ENCODE peak calls at places on chromosomes 6 and 20, in four cellular contexts. C is IMR-90, W is H9, K is H1. V is an unnamed sample.

GRCh38 chr20:3614509-3614908 is 48.7 kb downstream of the GFRA4 start:
- DNase-seq in C (peak), W (no peak), K (no peak), V (no peak)

GRCh38 chr20:17657898-17658647 is 24.0 kb downstream of the RRBP1 start:
- DNase-seq in C (no peak), W (no peak), K (no peak), V (no peak)

GRCh38 chr20:38840053-38840893 is 34.8 kb downstream of the PPP1R16B start:
- DNase-seq in C (no peak), W (no peak), K (no peak), V (no peak)

GRCh38 chr6:33894438-33894837 is 90.6 kb upstream of the MLN start:
- DNase-seq in C (no peak), W (no peak), K (no peak), V (no peak)

GRCh38 chr6:88339816-88340215 is 173.7 kb upstream of the CNR1 start:
- DNase-seq in C (no peak), W (no peak), K (no peak), V (no peak)

GRCh38 chr6:144064402-144064830 is 31.0 kb downstream of the SF3B5 start:
- DNase-seq in C (no peak), W (peak), K (peak), V (peak)

GRCh38 chr6:107244082-107244741 is 128.9 kb upstream of the BEND3 start:
- DNase-seq in C (no peak), W (no peak), K (no peak), V (no peak)

GRCh38 chr6:38509713-38510112 is 130.0 kb downstream of the BTBD9 start:
- DNase-seq in C (peak), W (no peak), K (no peak), V (no peak)

GRCh38 chr6:129938242-129939020 is 77.3 kb upstream of the TMEM244 start:
- DNase-seq in C (no peak), W (no peak), K (no peak), V (no peak)

GRCh38 chr6:45697605-45698004 is 318.1 kb downstream of the CLIC5 start:
- DNase-seq in C (peak), W (no peak), K (no peak), V (peak)

GRCh38 chr20:23231561-23232218 is 118.9 kb upstream of the NXT1 start:
- DNase-seq in C (peak), W (no peak), K (peak), V (no peak)

GRCh38 chr6:53648571-53648970 is 17.0 kb downstream of the KLHL31 start:
- DNase-seq in C (peak), W (no peak), K (no peak), V (no peak)

GRCh38 chr6:28977351-28978136 is 27.6 kb downstream of the ZNF311 start:
- DNase-seq in C (peak), W (peak), K (no peak), V (no peak)

GRCh38 chr6:52598123-52598823 is 21.4 kb upstream of the TRAM2 start:
- DNase-seq in C (peak), W (peak), K (peak), V (peak)

GRCh38 chr6:153511896-153512496 is 380.9 kb upstream of the RGS17 start:
- DNase-seq in C (peak), W (peak), K (no peak), V (peak)

GRCh38 chr6:56091159-56091869 is 156.1 kb downstream of the COL21A1 start:
- DNase-seq in C (peak), W (no peak), K (no peak), V (no peak)

GRCh38 chr20:22951966-22952365 is 83.1 kb upstream of the SSTR4 start:
- DNase-seq in C (no peak), W (no peak), K (no peak), V (no peak)

GRCh38 chr6:112475083-112475482 is 128.0 kb downstream of the RFPL4B start:
- DNase-seq in C (peak), W (no peak), K (no peak), V (no peak)

GRCh38 chr6:90472716-90473115 is 114.2 kb downstream of the MAP3K7 start:
- DNase-seq in C (no peak), W (no peak), K (no peak), V (no peak)

GRCh38 chr6:32148722-32149576 is 2.8 kb downstream of the PRRT1 start:
- DNase-seq in C (no peak), W (peak), K (peak), V (no peak)

GRCh38 chr20:47146703-47147102 is 209.8 kb downstream of the ZMYND8 start:
- DNase-seq in C (peak), W (no peak), K (no peak), V (no peak)

GRCh38 chr6:83867527-83868161 is 8.2 kb downstream of the CYB5R4 start:
- DNase-seq in C (peak), W (no peak), K (no peak), V (peak)

GRCh38 chr20:15236812-15237211 is 899.4 kb upstream of the FLRT3 start:
- DNase-seq in C (peak), W (peak), K (peak), V (peak)

GRCh38 chr6:35359744-35360348 is 17.5 kb downstream of the PPARD start:
- DNase-seq in C (peak), W (no peak), K (no peak), V (no peak)

GRCh38 chr6:71887006-71887743 is 825 bp downstream of the RIMS1 start:
- DNase-seq in C (no peak), W (peak), K (peak), V (peak)

GRCh38 chr20:62602550-62602949 is 39.8 kb upstream of the SLCO4A1 start:
- DNase-seq in C (no peak), W (no peak), K (no peak), V (no peak)

GRCh38 chr6:78059171-78059570 is 406.3 kb downstream of the MEI4 start:
- DNase-seq in C (no peak), W (no peak), K (no peak), V (no peak)

GRCh38 chr6:78062993-78063392 is 410.2 kb downstream of the MEI4 start:
- DNase-seq in C (no peak), W (no peak), K (no peak), V (no peak)
- H2BK120ac ChIP-seq in C (no peak), W (no peak), K (no peak), V (no peak)

DNA sequence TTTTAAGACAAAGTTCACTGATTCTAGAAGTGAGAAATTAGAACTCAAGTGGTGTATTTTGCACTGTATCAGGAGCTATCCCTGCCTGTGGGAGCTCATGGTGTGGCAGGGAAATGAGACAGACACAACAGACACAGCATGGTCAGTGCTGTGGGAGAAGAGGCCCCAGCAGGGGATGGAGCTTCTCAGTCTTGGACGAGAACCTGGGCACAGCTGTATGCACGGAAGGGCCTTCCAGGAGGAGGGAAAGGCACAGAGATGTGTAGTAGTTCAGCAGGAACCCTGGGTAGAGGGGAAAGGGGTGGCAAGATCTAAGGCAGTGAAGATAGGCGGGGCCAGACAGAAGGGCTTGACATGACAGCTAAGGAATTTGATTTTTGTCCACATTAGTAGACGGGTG is 48.8 kb upstream of the KIF25 start:
- DNase-seq in C (no peak), W (no peak), K (no peak), V (no peak)
- H3K18ac ChIP-seq in C (no peak), W (no peak), K (no peak), V (no peak)

DNA sequence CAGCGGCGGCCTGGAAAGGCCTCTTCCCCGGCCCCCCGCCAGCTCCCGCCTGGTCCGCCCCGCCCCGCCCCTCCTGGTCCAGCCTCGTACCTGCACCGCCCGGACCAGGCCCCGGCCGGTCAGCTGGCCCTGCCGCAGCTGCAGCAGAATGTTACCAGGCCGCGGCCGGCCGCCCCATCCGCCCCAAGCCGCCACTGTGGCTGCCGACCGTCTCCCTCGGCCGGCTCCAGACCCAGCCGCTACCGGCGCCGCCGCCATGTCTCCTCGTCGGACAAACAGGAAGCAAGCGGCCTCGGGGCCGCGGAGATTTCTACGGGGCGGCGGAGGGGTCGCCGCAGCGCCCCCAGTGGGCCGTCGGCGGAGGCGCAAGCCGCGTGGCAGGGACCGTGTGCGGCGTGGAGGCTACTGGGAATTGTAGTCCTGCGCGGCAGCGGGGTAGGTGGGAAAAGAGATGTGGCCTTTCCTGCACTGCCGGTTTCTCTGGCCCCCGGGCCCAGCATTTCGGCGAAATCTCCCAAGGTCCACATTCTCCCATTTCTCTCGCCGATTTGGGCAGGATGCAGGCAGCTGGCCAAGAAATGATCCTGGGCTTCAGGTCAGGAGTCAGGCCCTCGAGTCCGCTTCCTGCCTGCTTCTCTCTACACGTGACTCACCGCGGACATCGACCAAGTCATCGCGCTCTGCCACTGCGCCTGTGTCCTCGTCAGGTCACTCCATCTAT is at the start of gene TRPC4AP:
- DNase-seq in C (peak), W (peak), K (peak), V (peak)
- H2BK5ac ChIP-seq in C (peak), W (no peak), K (peak), V (peak)

GRCh38 chr20:63896136-63896890 is 1.4 kb downstream of the DNAJC5 start:
- DNase-seq in C (peak), W (no peak), K (no peak), V (no peak)

GRCh38 chr20:63893999-63894357 is 948 bp upstream of the DNAJC5 start:
- DNase-seq in C (no peak), W (no peak), K (no peak), V (no peak)

GRCh38 chr20:63894358-63895201 is at the start of gene DNAJC5:
- DNase-seq in C (peak), W (peak), K (peak), V (peak)

GRCh38 chr20:63895886-63896135 is 885 bp downstream of the DNAJC5 start:
- DNase-seq in C (peak), W (no peak), K (no peak), V (no peak)

DNA sequence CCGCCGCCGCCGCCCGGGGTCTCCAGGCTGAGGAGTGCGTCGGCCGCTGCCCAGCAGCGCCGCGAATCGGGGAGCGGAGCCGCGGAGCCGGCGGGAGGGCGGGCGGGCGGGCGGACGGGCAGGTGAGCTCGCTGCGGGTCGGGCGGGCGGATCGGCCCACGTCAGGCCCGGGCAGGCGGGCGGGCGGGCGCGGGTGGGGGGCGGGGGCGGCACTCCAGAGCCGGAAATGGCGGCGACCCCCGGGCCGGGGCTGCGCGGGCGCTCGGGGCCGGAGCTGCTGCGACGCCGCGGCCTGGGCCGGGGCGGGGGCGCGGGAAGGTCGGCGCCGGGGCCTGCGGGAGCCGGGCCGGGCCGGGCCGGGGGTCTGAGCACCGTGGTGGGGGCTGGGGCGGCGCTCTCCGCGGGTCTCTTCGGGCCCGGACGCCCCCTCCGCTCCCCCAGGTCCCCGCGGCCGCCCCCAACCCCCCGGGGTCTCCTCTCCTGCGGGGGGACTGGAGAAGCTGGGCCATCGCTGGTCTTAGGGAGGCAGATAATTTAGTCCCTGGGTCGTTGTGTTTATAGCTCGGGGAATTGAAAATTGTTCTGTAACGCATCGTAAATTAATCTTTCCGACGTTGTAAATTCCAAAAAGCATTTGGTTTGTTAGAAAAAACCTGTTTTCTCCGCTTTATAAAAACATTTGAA is 418 bp downstream of the DNAJC5 start:
- DNase-seq in C (no peak), W (no peak), K (peak), V (no peak)
- H2BK120ac ChIP-seq in C (no peak), W (no peak), K (no peak), V (no peak)

DNA sequence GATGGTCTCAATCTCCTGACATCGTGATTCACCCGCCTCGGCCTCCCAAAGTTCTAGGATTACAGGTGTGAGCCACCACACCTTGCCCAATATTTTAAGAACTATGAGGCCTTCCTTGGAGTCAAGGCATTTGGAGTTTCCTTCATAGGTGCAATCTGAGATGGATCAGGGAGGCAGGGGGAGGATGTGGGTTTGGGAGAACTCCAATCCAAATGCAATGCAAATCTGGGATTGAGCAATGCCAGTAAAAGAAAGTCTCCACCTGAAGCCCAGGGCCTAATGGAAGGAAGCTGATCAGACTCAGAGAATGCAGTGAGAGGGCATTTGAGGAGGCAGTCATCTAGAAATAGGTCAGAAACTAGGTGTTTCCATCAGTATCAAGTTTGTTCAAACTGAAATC is 21.2 kb downstream of the RSPH3 start:
- DNase-seq in C (peak), W (no peak), K (no peak), V (no peak)
- H3K18ac ChIP-seq in C (no peak), W (no peak), K (no peak), V (no peak)

GRCh38 chr20:11697646-11698045 is 220.0 kb upstream of the BTBD3 start:
- DNase-seq in C (no peak), W (no peak), K (no peak), V (no peak)

GRCh38 chr20:11697055-11697454 is 220.6 kb upstream of the BTBD3 start:
- DNase-seq in C (no peak), W (no peak), K (no peak), V (no peak)

GRCh38 chr20:11691766-11692165 is 225.9 kb upstream of the BTBD3 start:
- DNase-seq in C (no peak), W (no peak), K (no peak), V (no peak)

GRCh38 chr20:11692567-11692966 is 225.1 kb upstream of the BTBD3 start:
- DNase-seq in C (no peak), W (no peak), K (no peak), V (no peak)

GRCh38 chr20:11694467-11694866 is 223.2 kb upstream of the BTBD3 start:
- DNase-seq in C (no peak), W (no peak), K (no peak), V (no peak)
- H2BK5ac ChIP-seq in C (no peak), W (no peak), K (no peak), V (no peak)

GRCh38 chr20:35560105-35560511 is 18.2 kb downstream of the ERGIC3 start:
- DNase-seq in C (no peak), W (peak), K (no peak), V (no peak)
- H2BK120ac ChIP-seq in C (no peak), W (no peak), K (no peak), V (no peak)

GRCh38 chr20:51643390-51643789 is 100.9 kb upstream of the NFATC2 start:
- DNase-seq in C (no peak), W (no peak), K (no peak), V (no peak)
- H3K18ac ChIP-seq in C (no peak), W (no peak), K (no peak), V (no peak)

GRCh38 chr6:10418361-10418861 is 3.5 kb upstream of the TFAP2A start:
- DNase-seq in C (no peak), W (no peak), K (peak), V (no peak)

GRCh38 chr6:10418862-10419748 is 4.2 kb upstream of the TFAP2A start:
- DNase-seq in C (peak), W (peak), K (peak), V (no peak)

GRCh38 chr6:10420546-10421507 is 6.0 kb upstream of the TFAP2A start:
- DNase-seq in C (no peak), W (peak), K (peak), V (no peak)

GRCh38 chr6:10421508-10422281 is 6.8 kb upstream of the TFAP2A start:
- DNase-seq in C (no peak), W (no peak), K (peak), V (no peak)

GRCh38 chr6:10419749-10420545 is 5.1 kb upstream of the TFAP2A start:
- DNase-seq in C (no peak), W (no peak), K (no peak), V (no peak)
- H2BK5ac ChIP-seq in C (no peak), W (no peak), K (peak), V (no peak)

V was measured in neuronal stem cell.